ENCODE peak calls at places on chromosome 6, in eight cellular contexts. C, O, I, S, E, B, R and M are unnamed samples.

GRCh38 chr6:154466139-154466538 is 44.3 kb downstream of the CNKSR3 start:
- DNase-seq in C (no peak), S (no peak), E (peak; percentile 59), B (no peak), R (no peak), O (no peak), I (no peak), M (no peak)

GRCh38 chr6:6752129-6752528 is 163.6 kb downstream of the LY86 start:
- DNase-seq in E (no peak), S (no peak), I (no peak), C (no peak), R (peak; percentile 63), O (no peak), B (no peak), M (no peak)

GRCh38 chr6:42010185-42010872 is 40.0 kb upstream of the TAF8 start:
- DNase-seq in S (no peak), C (no peak), E (no peak), I (no peak), R (peak; percentile 39), B (peak; percentile 74), O (no peak), M (peak; percentile 99)

GRCh38 chr6:148435386-148435785 is 92.7 kb downstream of the SASH1 start:
- DNase-seq in I (no peak), C (no peak), R (no peak), B (no peak), S (no peak), O (no peak), E (no peak), M (no peak)

GRCh38 chr6:43013843-43014433 is at the start of the genes KLHDC3 and MEA1:
- DNase-seq in C (peak; percentile 99), R (peak; percentile 100), E (peak; percentile 99), B (peak; percentile 97), I (peak; percentile 99), S (peak; percentile 100), O (peak; percentile 99), M (peak; percentile 100)

GRCh38 chr6:122491915-122492537 is 20.4 kb upstream of the SERINC1 start:
- DNase-seq in R (peak; percentile 13), S (peak; percentile 62), B (peak; percentile 58), I (peak; percentile 80), O (peak; percentile 71), C (peak; percentile 54), E (peak; percentile 26), M (peak; percentile 70)

GRCh38 chr6:13447949-13448724 is 39.3 kb downstream of the GFOD1 start:
- DNase-seq in B (no peak), I (no peak), C (no peak), S (no peak), R (no peak), O (no peak), E (peak; percentile 30), M (no peak)

GRCh38 chr6:20370393-20370792 is 31.3 kb upstream of the E2F3 start:
- DNase-seq in C (no peak), R (no peak), S (no peak), I (no peak), O (no peak), E (no peak), B (no peak), M (no peak)

GRCh38 chr6:41347349-41348050 is 12.1 kb downstream of the NCR2 start:
- DNase-seq in R (no peak), E (no peak), O (no peak), C (no peak), B (no peak), I (no peak), S (no peak), M (no peak)

GRCh38 chr6:25054469-25054868 is 118.7 kb upstream of the RIPOR2 start:
- DNase-seq in C (no peak), S (no peak), R (no peak), O (no peak), I (no peak), E (peak; percentile 25), B (no peak), M (no peak)

GRCh38 chr6:33081098-33081824 is 5.5 kb downstream of the HLA-DPB1 start:
- DNase-seq in O (no peak), C (no peak), R (peak; percentile 15), S (no peak), E (no peak), I (no peak), B (no peak), M (no peak)
- H3K27ac ChIP-seq in O (peak overlapping the region; percentile 76), C (peak overlapping the region; percentile 88), R (no peak overlapping the region), S (no peak overlapping the region), E (no peak overlapping the region), I (peak overlapping the region; percentile 80), B (no peak overlapping the region), M (no peak overlapping the region)

GRCh38 chr6:35084041-35084491 is 57.1 kb downstream of the TCP11 start:
- DNase-seq in S (no peak), B (no peak), O (no peak), E (no peak), R (no peak), C (peak; percentile 14), I (no peak), M (no peak)

GRCh38 chr6:35083507-35083906 is 57.6 kb downstream of the TCP11 start:
- DNase-seq in R (no peak), S (no peak), E (no peak), I (no peak), B (no peak), C (no peak), O (no peak), M (no peak)

GRCh38 chr6:35085359-35086281 is 55.5 kb downstream of the TCP11 start:
- DNase-seq in C (peak; percentile 8), E (no peak), R (no peak), I (no peak), S (no peak), B (no peak), O (no peak), M (no peak)

GRCh38 chr6:35086282-35086632 is 54.9 kb downstream of the TCP11 start:
- DNase-seq in E (no peak), S (no peak), I (no peak), O (no peak), C (no peak), B (no peak), R (no peak), M (no peak)

GRCh38 chr6:35084511-35085203 is 56.5 kb downstream of the TCP11 start:
- DNase-seq in R (no peak), O (no peak), B (no peak), S (no peak), I (no peak), E (no peak), C (no peak), M (peak; percentile 47)
- H3K27ac ChIP-seq in R (no peak overlapping the region), O (no peak overlapping the region), B (no peak overlapping the region), S (no peak overlapping the region), I (no peak overlapping the region), E (no peak overlapping the region), C (no peak overlapping the region), M (no peak overlapping the region)

DNA sequence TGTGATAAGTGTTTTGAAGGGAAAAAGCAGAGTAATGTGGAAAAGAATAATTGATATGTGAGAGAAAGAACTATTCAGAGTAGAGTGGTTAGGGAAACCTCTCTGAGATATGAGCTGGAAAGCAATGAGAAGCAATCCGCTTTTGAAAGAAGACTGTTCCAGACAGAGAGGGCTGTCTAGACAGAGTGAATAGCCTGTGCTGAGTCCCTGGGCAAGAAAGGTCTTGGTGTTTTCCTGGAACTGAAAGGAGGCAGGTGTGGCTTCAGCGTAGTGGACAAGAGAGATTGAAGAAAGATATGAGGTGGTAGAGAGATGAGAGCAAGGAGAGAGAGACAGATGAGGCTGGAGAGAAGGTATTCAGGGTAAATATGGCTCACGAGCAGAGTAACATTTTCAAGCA is 190.8 kb downstream of the UBE3D start:
- DNase-seq in O (no peak), R (no peak), E (no peak), B (no peak), I (no peak), S (no peak), C (no peak), M (no peak)
- H3K27ac ChIP-seq in O (no peak overlapping the region), R (no peak overlapping the region), E (no peak overlapping the region), B (no peak overlapping the region), I (no peak overlapping the region), S (no peak overlapping the region), C (no peak overlapping the region), M (no peak overlapping the region)

DNA sequence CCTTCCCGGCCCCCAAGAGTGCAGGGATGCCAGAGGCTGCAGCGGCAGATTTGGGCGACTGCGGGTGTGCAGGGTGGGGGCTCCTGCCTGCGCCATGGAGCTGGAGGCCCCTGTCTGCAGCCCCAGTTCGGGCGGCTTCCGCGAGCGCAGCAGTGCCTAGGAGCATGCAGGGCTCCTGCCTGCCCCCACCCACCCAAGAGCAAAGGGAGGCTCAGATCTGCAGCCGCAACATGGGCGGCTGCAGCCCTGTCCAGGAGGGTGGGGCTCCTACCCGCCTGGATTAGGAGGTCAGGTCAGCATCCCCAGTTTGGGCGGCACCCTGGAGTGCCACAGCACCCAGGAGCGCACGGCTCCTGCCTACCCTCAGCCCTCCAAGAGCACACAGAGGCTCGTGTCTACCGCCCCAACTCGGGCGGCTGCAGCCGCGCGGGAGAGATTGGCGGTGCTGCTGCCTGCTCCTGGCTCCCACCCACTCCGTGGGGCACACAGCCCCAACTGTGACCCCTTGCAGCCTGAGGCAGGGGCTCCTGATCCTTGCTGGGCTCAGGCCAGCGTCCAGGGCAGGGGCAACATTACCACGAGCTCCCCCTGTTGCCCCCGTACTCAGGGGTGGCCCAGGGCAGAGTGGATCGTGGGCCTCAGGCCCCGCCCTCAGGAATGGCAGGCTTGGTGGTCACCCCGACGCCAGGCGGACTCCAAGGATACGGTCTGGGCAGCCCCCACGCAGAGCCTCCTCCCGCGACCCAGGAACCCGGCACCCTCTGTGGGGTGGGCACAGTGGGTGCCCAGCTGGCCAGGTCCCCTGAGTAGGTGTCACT is 55.5 kb upstream of the UNC93A start:
- DNase-seq in C (no peak), B (no peak), S (no peak), R (no peak), I (no peak), E (no peak), O (no peak), M (no peak)
- H3K27ac ChIP-seq in C (no peak overlapping the region), B (no peak overlapping the region), S (no peak overlapping the region), R (no peak overlapping the region), I (no peak overlapping the region), E (no peak overlapping the region), O (no peak overlapping the region), M (no peak overlapping the region)

GRCh38 chr6:9140861-9141534 is 705.7 kb upstream of the SLC35B3 start:
- DNase-seq in R (no peak), S (no peak), O (peak; percentile 14), E (no peak), B (no peak), I (no peak), C (no peak), M (no peak)
- H3K27ac ChIP-seq in R (no peak overlapping the region), S (no peak overlapping the region), O (peak overlapping the region; percentile 33), E (no peak overlapping the region), B (no peak overlapping the region), I (no peak overlapping the region), C (no peak overlapping the region), M (no peak overlapping the region)